ENCODE peak calls at places on chromosomes 1 and 21, in nine cellular contexts. P is IMR-90; D is right atrium auricular region; U is GM12865; W is brain pericyte; Q is HFFc6; S is pancreas; B is GM06990; L is activated CD4-positive, alpha-beta T cell treated with anti-CD3 and anti-CD28 coated beads, Interleukin-2, amount 50 U/mL, for 1 hour. V is an unnamed sample.

GRCh38 chr1:62589321-62589720 is 8.0 kb upstream of the ANGPTL3 start:
- DNase-seq in P (peak; percentile 78), D (no peak), U (no peak), W (no peak), Q (peak; percentile 29), S (no peak), B (no peak), L (no peak), V (peak; percentile 77)

GRCh38 chr21:37712204-37712934 is 203.9 kb downstream of the KCNJ6 start:
- DNase-seq in P (peak; percentile 73), D (peak; percentile 66), U (peak; percentile 75), W (peak; percentile 18), Q (peak; percentile 62), S (peak; percentile 69), B (no peak), L (peak; percentile 5), V (peak; percentile 72)

GRCh38 chr1:74246266-74246665 is 11.1 kb downstream of the TNNI3K start:
- DNase-seq in P (peak; percentile 6), D (no peak), U (no peak), W (no peak), Q (no peak), S (no peak), B (no peak), L (no peak), V (no peak)

GRCh38 chr1:243523766-243524165 is 267.9 kb downstream of the SDCCAG8 start:
- DNase-seq in P (no peak), D (no peak), U (no peak), W (no peak), Q (no peak), S (no peak), B (no peak), L (no peak), V (no peak)

GRCh38 chr1:10773851-10774614 is 22.4 kb downstream of the CASZ1 start:
- DNase-seq in P (no peak), D (no peak), U (no peak), W (no peak), Q (no peak), S (no peak), B (no peak), L (no peak), V (no peak)

GRCh38 chr1:156399355-156400125 is 30.5 kb downstream of the RHBG start:
- DNase-seq in P (no peak), D (no peak), U (no peak), W (no peak), Q (no peak), S (no peak), B (no peak), L (no peak), V (no peak)

GRCh38 chr21:15034126-15034848 is 30.5 kb downstream of the NRIP1 start:
- DNase-seq in P (peak; percentile 72), D (no peak), U (no peak), W (peak; percentile 50), Q (peak; percentile 58), S (no peak), B (no peak), L (no peak), V (peak; percentile 61)

GRCh38 chr1:198775606-198776005 is 136.8 kb downstream of the PTPRC start:
- DNase-seq in P (peak; percentile 46), D (no peak), U (no peak), W (peak; percentile 54), Q (no peak), S (no peak), B (no peak), L (no peak), V (peak; percentile 91)

GRCh38 chr1:41641483-41641829 is 157.0 kb upstream of the EDN2 start:
- DNase-seq in P (no peak), D (no peak), U (no peak), W (no peak), Q (no peak), S (no peak), B (peak; percentile 47), L (no peak), V (no peak)

GRCh38 chr1:99669376-99669775 is 23.5 kb downstream of the PALMD start:
- DNase-seq in P (no peak), D (no peak), U (no peak), W (no peak), Q (no peak), S (no peak), B (no peak), L (no peak), V (no peak)

GRCh38 chr1:157993179-157994080 is at the start of gene KIRREL1:
- DNase-seq in P (peak; percentile 65), D (no peak), U (no peak), W (no peak), Q (peak; percentile 34), S (peak; percentile 35), B (no peak), L (no peak), V (peak; percentile 80)

GRCh38 chr1:28591708-28592313 is at the start of gene RAB42:
- DNase-seq in P (no peak), D (no peak), U (no peak), W (no peak), Q (no peak), S (peak; percentile 24), B (no peak), L (no peak), V (no peak)

GRCh38 chr1:108482708-108483107 is 32.6 kb downstream of the NBPF6 start:
- DNase-seq in P (no peak), D (no peak), U (no peak), W (no peak), Q (no peak), S (no peak), B (no peak), L (no peak), V (no peak)

GRCh38 chr21:17436626-17437111 is 76.2 kb upstream of the CXADR start:
- DNase-seq in P (no peak), D (no peak), U (no peak), W (no peak), Q (no peak), S (no peak), B (no peak), L (no peak), V (peak; percentile 20)